ENCODE peak calls at places on chromosomes 4 and X, in six cellular contexts. L is BJ, R is upper lobe of left lung, B is GM12865, S is mucosa of descending colon, Y is heart right ventricle. F is an unnamed sample.

GRCh38 chr4:10611673-10612072 is 72.9 kb downstream of the CLNK start:
- DNase-seq in L (peak), R (no peak), B (no peak), S (no peak), Y (no peak), F (peak)

GRCh38 chr4:23290656-23291055 is 597.9 kb downstream of the GBA3 start:
- DNase-seq in L (no peak), R (no peak), B (no peak), S (no peak), Y (no peak), F (peak)

GRCh38 chr4:162056947-162057346 is 106.9 kb downstream of the FSTL5 start:
- DNase-seq in L (no peak), R (peak), B (no peak), S (peak), Y (no peak), F (no peak)

GRCh38 chr4:10529891-10530786 is 72.9 kb upstream of the ZNF518B start:
- DNase-seq in L (no peak), R (no peak), B (no peak), S (no peak), Y (peak), F (no peak)

GRCh38 chr4:151950993-151951726 is 190.4 kb upstream of the GATB start:
- DNase-seq in L (no peak), R (no peak), B (no peak), S (no peak), Y (no peak), F (no peak)

GRCh38 chr4:24855741-24856140 is 57.1 kb downstream of the CCDC149 start:
- DNase-seq in L (no peak), R (no peak), B (no peak), S (no peak), Y (no peak), F (no peak)

GRCh38 chr4:38691251-38692008 is 27.4 kb downstream of the KLF3 start:
- DNase-seq in L (peak), R (no peak), B (no peak), S (no peak), Y (no peak), F (no peak)

GRCh38 chr4:105714071-105714521 is 5.5 kb downstream of the GSTCD start:
- DNase-seq in L (no peak), R (no peak), B (peak), S (no peak), Y (no peak), F (peak)

GRCh38 chrX:72572248-72573157 is at the start of gene HDAC8:
- DNase-seq in L (peak), R (no peak), B (peak), S (peak), Y (peak), F (peak)

GRCh38 chrX:7074135-7074907 is 73.2 kb upstream of the STS start:
- DNase-seq in L (no peak), R (no peak), B (no peak), S (no peak), Y (no peak), F (peak)

GRCh38 chr4:6324999-6325790 is 55.5 kb downstream of the WFS1 start:
- DNase-seq in L (no peak), R (peak), B (no peak), S (no peak), Y (peak), F (peak)

GRCh38 chrX:40096395-40097091 is 1.2 kb downstream of the BCOR start:
- DNase-seq in L (no peak), R (peak), B (peak), S (peak), Y (peak), F (no peak)

GRCh38 chrX:43446752-43447151 is 209.3 kb upstream of the MAOA start:
- DNase-seq in L (no peak), R (no peak), B (no peak), S (no peak), Y (no peak), F (no peak)

GRCh38 chrX:130746709-130747347 is 156.2 kb downstream of the ENOX2 start:
- DNase-seq in L (peak), R (no peak), B (no peak), S (no peak), Y (no peak), F (no peak)

GRCh38 chrX:20515841-20516461 is 249.2 kb upstream of the RPS6KA3 start:
- DNase-seq in L (peak), R (no peak), B (peak), S (no peak), Y (no peak), F (peak)

GRCh38 chrX:11395859-11396258 is 102.6 kb downstream of the AMELX start:
- DNase-seq in L (no peak), R (no peak), B (no peak), S (no peak), Y (no peak), F (no peak)

DNA sequence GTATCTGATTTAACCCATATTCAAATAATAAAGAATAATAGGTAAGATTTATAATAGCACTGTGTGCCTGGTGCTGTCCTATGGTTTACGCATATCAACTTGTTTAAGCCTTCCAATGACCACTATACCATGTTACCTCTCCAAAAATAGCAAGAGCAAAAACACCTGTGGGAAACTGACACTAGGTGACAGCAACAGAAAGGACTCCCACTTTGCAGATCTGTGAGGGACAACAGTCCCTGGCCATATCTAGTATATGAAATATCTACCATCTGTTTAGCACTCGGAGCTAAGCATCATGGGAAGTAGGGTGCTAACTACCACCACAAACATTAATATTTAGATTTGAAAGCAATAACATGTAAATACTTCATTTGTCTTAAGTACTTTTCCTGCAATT is 55.7 kb upstream of the TXK start:
- DNase-seq in L (no peak), R (no peak), B (no peak), S (no peak), Y (no peak), F (no peak)
- TF ChIP-seq CTCF in L (no peak), R (no peak), B (no peak), S (no peak), Y (no peak), F (no peak)

GRCh38 chr4:101065935-101066485 is 281.3 kb downstream of the PPP3CA start:
- DNase-seq in L (no peak), R (no peak), B (no peak), S (no peak), Y (no peak), F (no peak)
- H3K4me3 ChIP-seq in L (no peak), R (no peak), B (no peak), S (no peak), Y (no peak), F (no peak)

DNA sequence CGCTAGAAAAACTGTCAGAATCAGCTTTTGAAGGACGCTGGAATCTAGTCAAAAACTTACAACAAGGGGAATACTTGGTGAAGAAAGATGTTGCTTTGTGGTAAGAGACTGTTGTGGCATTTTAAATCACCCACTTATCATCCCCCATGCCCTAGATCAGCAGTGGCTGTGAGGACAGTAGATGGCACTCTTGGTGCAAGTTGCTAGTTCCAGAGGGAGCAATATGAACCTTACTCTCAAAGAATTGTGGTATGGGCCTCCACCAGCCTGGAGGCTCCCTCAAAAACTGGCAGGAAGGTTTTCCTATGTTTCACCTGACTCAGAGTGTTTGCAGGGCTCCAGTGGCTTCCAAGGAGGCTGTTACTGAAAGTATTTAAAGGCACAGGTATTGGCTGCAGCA is 37.7 kb upstream of the SLC16A2 start:
- DNase-seq in L (no peak), R (no peak), B (peak), S (no peak), Y (peak), F (peak)
- TF ChIP-seq CTCF in L (peak), R (peak), B (peak), S (no peak), Y (peak), F (peak)

GRCh38 chr4:150943126-150943525 is 72.0 kb downstream of the LRBA start:
- DNase-seq in L (no peak), R (no peak), B (no peak), S (no peak), Y (no peak), F (no peak)

GRCh38 chr4:150938417-150938816 is 76.7 kb downstream of the LRBA start:
- DNase-seq in L (no peak), R (no peak), B (no peak), S (no peak), Y (no peak), F (no peak)

GRCh38 chr4:150938873-150939499 is 76.1 kb downstream of the LRBA start:
- DNase-seq in L (no peak), R (no peak), B (no peak), S (no peak), Y (no peak), F (peak)

GRCh38 chr4:150942539-150942938 is 72.5 kb downstream of the LRBA start:
- DNase-seq in L (no peak), R (no peak), B (no peak), S (no peak), Y (no peak), F (peak)

GRCh38 chr4:150940123-150940522 is 75.0 kb downstream of the LRBA start:
- DNase-seq in L (no peak), R (no peak), B (no peak), S (no peak), Y (no peak), F (no peak)
- H3K4me3 ChIP-seq in L (no peak), R (no peak), B (no peak), S (no peak), Y (no peak), F (no peak)

GRCh38 chrX:115896362-115896761 is 274.2 kb upstream of the AGTR2 start:
- DNase-seq in L (no peak), R (no peak), B (no peak), S (no peak), Y (no peak), F (no peak)

GRCh38 chrX:115900425-115900824 is 270.1 kb upstream of the AGTR2 start:
- DNase-seq in L (no peak), R (no peak), B (no peak), S (no peak), Y (no peak), F (no peak)

GRCh38 chrX:115895678-115896329 is 274.7 kb upstream of the AGTR2 start:
- DNase-seq in L (no peak), R (no peak), B (no peak), S (no peak), Y (no peak), F (no peak)

GRCh38 chrX:115897956-115898355 is 272.6 kb upstream of the AGTR2 start:
- DNase-seq in L (no peak), R (no peak), B (no peak), S (no peak), Y (no peak), F (no peak)

DNA sequence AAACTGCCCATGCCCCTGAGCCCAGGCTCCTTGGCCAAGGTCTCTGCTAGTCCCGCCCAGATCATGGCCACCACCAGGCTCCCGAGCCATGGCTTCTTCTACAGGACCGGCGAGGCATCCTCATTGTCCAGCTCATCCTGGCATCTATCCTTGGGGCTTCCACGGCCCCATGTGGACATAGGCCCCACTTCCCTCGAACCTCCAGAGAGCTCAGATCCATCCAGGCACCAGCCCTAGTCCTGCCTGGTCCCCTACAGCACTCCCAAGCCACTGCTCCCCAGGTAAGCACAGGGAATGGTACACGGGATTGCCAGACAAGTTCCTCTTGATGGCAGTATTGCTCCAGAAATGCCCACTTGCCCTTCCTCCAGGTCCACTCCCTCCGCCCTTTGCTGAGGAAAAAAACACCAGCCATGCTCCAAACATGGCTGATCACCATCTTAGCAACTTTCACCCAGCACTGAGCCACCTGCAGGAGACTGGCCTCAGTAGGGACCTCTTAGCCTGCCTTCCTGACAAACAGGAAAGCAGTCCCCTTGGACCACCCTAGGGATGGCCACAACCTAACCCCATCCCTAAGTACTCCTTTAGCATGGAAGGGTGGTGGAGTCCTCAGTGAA is 272.1 kb upstream of the AGTR2 start:
- DNase-seq in L (no peak), R (no peak), B (peak), S (no peak), Y (no peak), F (no peak)
- TF ChIP-seq CTCF in L (no peak), R (no peak), B (no peak), S (no peak), Y (no peak), F (no peak)

GRCh38 chr4:107444-108429 is 16.6 kb upstream of the ZNF718 start:
- DNase-seq in L (no peak), R (peak), B (no peak), S (no peak), Y (no peak), F (no peak)
- H3K4me3 ChIP-seq in L (no peak), R (peak), B (no peak), S (no peak), Y (peak), F (peak)

GRCh38 chr4:8744083-8744805 is 127.4 kb downstream of the HMX1 start:
- DNase-seq in L (no peak), R (peak), B (no peak), S (no peak), Y (no peak), F (no peak)
- TF ChIP-seq CTCF in L (no peak), R (no peak), B (no peak), S (no peak), Y (no peak), F (no peak)

DNA sequence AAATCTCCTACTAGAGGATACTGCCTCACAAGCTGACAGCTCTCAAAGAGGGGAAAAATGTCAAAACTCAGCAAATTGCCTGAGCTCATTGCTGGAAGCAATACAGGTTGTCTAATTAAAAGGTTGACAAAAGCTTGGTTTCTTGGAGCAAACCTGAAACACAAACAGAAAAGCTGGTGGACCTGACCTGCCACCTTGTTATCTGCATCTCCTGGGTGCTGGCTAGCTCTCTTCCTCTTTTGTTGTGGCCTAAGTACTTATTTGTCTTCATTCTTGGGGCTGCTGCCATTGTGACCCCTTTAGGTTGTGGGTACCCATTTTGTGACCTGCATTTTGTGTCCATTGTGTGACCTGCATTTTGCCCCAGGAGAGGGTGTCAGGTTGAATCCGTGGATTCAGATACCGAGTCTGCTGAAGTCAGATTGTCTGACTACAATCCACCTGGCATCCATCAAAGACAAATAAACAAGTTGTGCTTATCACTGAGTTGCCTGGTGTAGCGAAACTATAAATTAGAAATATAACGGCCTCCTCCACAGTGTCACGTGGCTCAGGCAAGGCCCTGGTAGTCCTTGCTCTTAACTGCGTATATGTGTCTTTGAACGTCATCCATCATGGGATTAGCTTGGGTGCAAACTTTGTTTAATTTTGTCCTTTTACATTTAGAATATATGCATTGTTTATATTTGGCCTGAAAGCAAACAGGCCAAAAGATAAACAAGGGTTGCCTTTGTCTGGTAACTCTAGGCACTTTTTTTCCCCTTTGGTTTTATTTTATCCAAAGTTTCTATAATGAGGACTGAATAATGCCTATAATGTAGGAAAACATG is 184.7 kb downstream of the KIT start:
- DNase-seq in L (no peak), R (no peak), B (no peak), S (no peak), Y (no peak), F (no peak)
- H3K4me3 ChIP-seq in L (no peak), R (no peak), B (no peak), S (no peak), Y (no peak), F (no peak)